ENCODE peak calls at places on chromosome 1, in five cellular contexts. One of them, this sample, is unnamed.

GRCh38 chr1:185438936-185439335 is 121.9 kb upstream of the IVNS1ABP start:
- DNase-seq in CD8-positive, alpha-beta memory T cell: no peak
- DNase-seq in CD4-positive, CD25-positive, alpha-beta regulatory T cell: no peak
- DNase-seq in AG09309: no peak
- DNase-seq in cardiac fibroblast: no peak
- DNase-seq in this sample: no peak

GRCh38 chr1:84996846-84997666 is at the start of gene MCOLN2:
- DNase-seq in CD8-positive, alpha-beta memory T cell: peak
- DNase-seq in CD4-positive, CD25-positive, alpha-beta regulatory T cell: peak
- DNase-seq in AG09309: no peak
- DNase-seq in cardiac fibroblast: peak
- DNase-seq in this sample: no peak

GRCh38 chr1:67803380-67804279 is 29.6 kb downstream of the GNG12 start:
- DNase-seq in CD8-positive, alpha-beta memory T cell: no peak
- DNase-seq in CD4-positive, CD25-positive, alpha-beta regulatory T cell: no peak
- DNase-seq in AG09309: peak
- DNase-seq in cardiac fibroblast: peak
- DNase-seq in this sample: no peak

GRCh38 chr1:227318852-227319607 is 738 bp upstream of the CDC42BPA start:
- DNase-seq in CD8-positive, alpha-beta memory T cell: no peak
- DNase-seq in CD4-positive, CD25-positive, alpha-beta regulatory T cell: peak
- DNase-seq in AG09309: no peak
- DNase-seq in cardiac fibroblast: peak
- DNase-seq in this sample: no peak

GRCh38 chr1:61119085-61119484 is 36.7 kb downstream of the NFIA start:
- DNase-seq in CD8-positive, alpha-beta memory T cell: no peak
- DNase-seq in CD4-positive, CD25-positive, alpha-beta regulatory T cell: no peak
- DNase-seq in AG09309: no peak
- DNase-seq in cardiac fibroblast: peak
- DNase-seq in this sample: no peak

GRCh38 chr1:44059956-44060355 is 28.7 kb upstream of the SLC6A9 start:
- DNase-seq in CD8-positive, alpha-beta memory T cell: no peak
- DNase-seq in CD4-positive, CD25-positive, alpha-beta regulatory T cell: no peak
- DNase-seq in AG09309: no peak
- DNase-seq in cardiac fibroblast: no peak
- DNase-seq in this sample: no peak

GRCh38 chr1:43447891-43448708 is 5.6 kb downstream of the HYI start:
- DNase-seq in CD8-positive, alpha-beta memory T cell: no peak
- DNase-seq in CD4-positive, CD25-positive, alpha-beta regulatory T cell: no peak
- DNase-seq in AG09309: no peak
- DNase-seq in cardiac fibroblast: no peak
- DNase-seq in this sample: no peak

GRCh38 chr1:89125571-89126233 is at the start of gene GBP2:
- DNase-seq in CD8-positive, alpha-beta memory T cell: no peak
- DNase-seq in CD4-positive, CD25-positive, alpha-beta regulatory T cell: peak
- DNase-seq in AG09309: peak
- DNase-seq in cardiac fibroblast: peak
- DNase-seq in this sample: no peak

GRCh38 chr1:212749924-212750535 is 41.5 kb downstream of the NSL1 start:
- DNase-seq in CD8-positive, alpha-beta memory T cell: no peak
- DNase-seq in CD4-positive, CD25-positive, alpha-beta regulatory T cell: no peak
- DNase-seq in AG09309: peak
- DNase-seq in cardiac fibroblast: peak
- DNase-seq in this sample: no peak

GRCh38 chr1:8423134-8423701 is 105.3 kb downstream of the SLC45A1 start:
- DNase-seq in CD8-positive, alpha-beta memory T cell: peak
- DNase-seq in CD4-positive, CD25-positive, alpha-beta regulatory T cell: no peak
- DNase-seq in AG09309: no peak
- DNase-seq in cardiac fibroblast: peak
- DNase-seq in this sample: peak

GRCh38 chr1:71461416-71461815 is 380.6 kb upstream of the ZRANB2 start:
- DNase-seq in CD8-positive, alpha-beta memory T cell: no peak
- DNase-seq in CD4-positive, CD25-positive, alpha-beta regulatory T cell: no peak
- DNase-seq in AG09309: no peak
- DNase-seq in cardiac fibroblast: no peak
- DNase-seq in this sample: no peak

GRCh38 chr1:73813726-73814125 is 384.2 kb downstream of the LRRIQ3 start:
- DNase-seq in CD8-positive, alpha-beta memory T cell: no peak
- DNase-seq in CD4-positive, CD25-positive, alpha-beta regulatory T cell: no peak
- DNase-seq in AG09309: no peak
- DNase-seq in cardiac fibroblast: no peak
- DNase-seq in this sample: no peak

GRCh38 chr1:7366286-7366954 is 404.7 kb upstream of the VAMP3 start:
- DNase-seq in CD8-positive, alpha-beta memory T cell: no peak
- DNase-seq in CD4-positive, CD25-positive, alpha-beta regulatory T cell: no peak
- DNase-seq in AG09309: no peak
- DNase-seq in cardiac fibroblast: no peak
- DNase-seq in this sample: no peak

GRCh38 chr1:219350172-219350571 is 176.5 kb downstream of the LYPLAL1 start:
- DNase-seq in CD8-positive, alpha-beta memory T cell: no peak
- DNase-seq in CD4-positive, CD25-positive, alpha-beta regulatory T cell: no peak
- DNase-seq in AG09309: no peak
- DNase-seq in cardiac fibroblast: no peak
- DNase-seq in this sample: no peak

GRCh38 chr1:30760596-30761311 is 3.2 kb upstream of the LAPTM5 start:
- DNase-seq in CD8-positive, alpha-beta memory T cell: no peak
- DNase-seq in CD4-positive, CD25-positive, alpha-beta regulatory T cell: no peak
- DNase-seq in AG09309: no peak
- DNase-seq in cardiac fibroblast: no peak
- DNase-seq in this sample: no peak

GRCh38 chr1:38062361-38063288 is 16.0 kb upstream of the POU3F1 start:
- DNase-seq in CD8-positive, alpha-beta memory T cell: no peak
- DNase-seq in CD4-positive, CD25-positive, alpha-beta regulatory T cell: no peak
- DNase-seq in AG09309: no peak
- DNase-seq in cardiac fibroblast: no peak
- DNase-seq in this sample: no peak

GRCh38 chr1:152752225-152752624 is 5.6 kb upstream of the KPRP start:
- DNase-seq in CD8-positive, alpha-beta memory T cell: no peak
- DNase-seq in CD4-positive, CD25-positive, alpha-beta regulatory T cell: no peak
- DNase-seq in AG09309: no peak
- DNase-seq in cardiac fibroblast: peak
- DNase-seq in this sample: no peak

GRCh38 chr1:206890125-206890637 is 7.1 kb upstream of the IL24 start:
- DNase-seq in CD8-positive, alpha-beta memory T cell: no peak
- DNase-seq in CD4-positive, CD25-positive, alpha-beta regulatory T cell: no peak
- DNase-seq in AG09309: peak
- DNase-seq in cardiac fibroblast: peak
- DNase-seq in this sample: no peak

GRCh38 chr1:224670506-224670905 is 54.4 kb downstream of the CNIH3 start:
- DNase-seq in CD8-positive, alpha-beta memory T cell: no peak
- DNase-seq in CD4-positive, CD25-positive, alpha-beta regulatory T cell: no peak
- DNase-seq in AG09309: no peak
- DNase-seq in cardiac fibroblast: peak
- DNase-seq in this sample: no peak

GRCh38 chr1:11730429-11730861 is 5.5 kb upstream of the AGTRAP start:
- DNase-seq in CD8-positive, alpha-beta memory T cell: peak
- DNase-seq in CD4-positive, CD25-positive, alpha-beta regulatory T cell: peak
- DNase-seq in AG09309: no peak
- DNase-seq in cardiac fibroblast: peak
- DNase-seq in this sample: peak

GRCh38 chr1:76428027-76428426 is 353.5 kb downstream of the ST6GALNAC3 start:
- DNase-seq in CD8-positive, alpha-beta memory T cell: no peak
- DNase-seq in CD4-positive, CD25-positive, alpha-beta regulatory T cell: no peak
- DNase-seq in AG09309: no peak
- DNase-seq in cardiac fibroblast: peak
- DNase-seq in this sample: no peak

GRCh38 chr1:228034954-228035837 is 28.4 kb downstream of the WNT3A start:
- DNase-seq in CD8-positive, alpha-beta memory T cell: no peak
- DNase-seq in CD4-positive, CD25-positive, alpha-beta regulatory T cell: no peak
- DNase-seq in AG09309: no peak
- DNase-seq in cardiac fibroblast: no peak
- DNase-seq in this sample: no peak

GRCh38 chr1:81894867-81895266 is 94.1 kb downstream of the ADGRL2 start:
- DNase-seq in CD8-positive, alpha-beta memory T cell: no peak
- DNase-seq in CD4-positive, CD25-positive, alpha-beta regulatory T cell: no peak
- DNase-seq in AG09309: no peak
- DNase-seq in cardiac fibroblast: peak
- DNase-seq in this sample: no peak

DNA sequence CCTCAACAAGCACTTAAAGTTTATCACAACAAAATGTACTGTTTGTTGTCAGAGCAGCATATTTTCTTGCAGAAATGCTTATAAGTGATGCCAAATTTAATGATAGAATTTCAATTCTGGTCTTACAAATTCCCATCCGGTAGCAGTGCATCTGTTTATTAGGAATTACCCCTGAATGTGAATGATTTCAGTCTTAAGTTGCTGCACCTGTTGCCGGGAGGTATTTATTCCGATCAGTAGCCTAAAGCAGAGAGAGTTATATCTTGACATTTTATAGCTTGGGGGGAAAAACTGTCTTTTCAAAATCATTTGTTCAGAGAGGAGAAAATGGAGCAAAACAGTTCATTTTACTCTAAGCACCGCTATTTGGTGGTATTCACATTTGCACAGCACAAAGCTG is 98.5 kb downstream of the ADGRL2 start:
- DNase-seq in CD8-positive, alpha-beta memory T cell: no peak
- DNase-seq in CD4-positive, CD25-positive, alpha-beta regulatory T cell: no peak
- DNase-seq in AG09309: no peak
- DNase-seq in cardiac fibroblast: no peak
- DNase-seq in this sample: no peak
- H3K4me3 ChIP-seq in CD8-positive, alpha-beta memory T cell: no peak
- H3K4me3 ChIP-seq in CD4-positive, CD25-positive, alpha-beta regulatory T cell: no peak
- H3K4me3 ChIP-seq in AG09309: no peak
- H3K4me3 ChIP-seq in cardiac fibroblast: no peak
- H3K4me3 ChIP-seq in this sample: no peak

DNA sequence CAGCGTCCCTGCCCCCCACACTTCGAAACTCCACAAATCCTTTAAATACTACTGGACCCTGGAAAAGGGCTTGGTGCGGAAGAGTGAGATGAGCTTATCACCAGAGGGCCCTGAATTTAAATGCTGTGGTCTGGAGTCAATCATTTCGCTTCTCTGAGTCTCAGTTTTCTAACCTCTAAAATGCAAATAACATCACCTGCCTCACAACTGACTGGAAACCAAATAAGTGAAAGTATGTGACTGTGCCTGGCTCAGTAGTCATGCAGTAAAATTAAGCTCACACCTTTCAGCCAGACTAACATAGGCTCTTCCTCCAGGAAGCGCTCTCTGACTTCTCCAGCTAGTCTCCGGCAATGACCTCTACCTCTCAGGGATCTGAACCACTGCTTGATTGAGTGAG is 4.2 kb downstream of the GJA4 start:
- DNase-seq in CD8-positive, alpha-beta memory T cell: no peak
- DNase-seq in CD4-positive, CD25-positive, alpha-beta regulatory T cell: no peak
- DNase-seq in AG09309: no peak
- DNase-seq in cardiac fibroblast: no peak
- DNase-seq in this sample: no peak
- H3K4me3 ChIP-seq in CD8-positive, alpha-beta memory T cell: no peak
- H3K4me3 ChIP-seq in CD4-positive, CD25-positive, alpha-beta regulatory T cell: no peak
- H3K4me3 ChIP-seq in AG09309: no peak
- H3K4me3 ChIP-seq in cardiac fibroblast: no peak
- H3K4me3 ChIP-seq in this sample: no peak

GRCh38 chr1:39130297-39130696 is 74.2 kb upstream of the MACF1 start:
- DNase-seq in CD8-positive, alpha-beta memory T cell: no peak
- DNase-seq in CD4-positive, CD25-positive, alpha-beta regulatory T cell: no peak
- DNase-seq in AG09309: peak
- DNase-seq in cardiac fibroblast: peak
- DNase-seq in this sample: no peak

GRCh38 chr1:39127513-39127912 is 77.0 kb upstream of the MACF1 start:
- DNase-seq in CD8-positive, alpha-beta memory T cell: no peak
- DNase-seq in CD4-positive, CD25-positive, alpha-beta regulatory T cell: no peak
- DNase-seq in AG09309: no peak
- DNase-seq in cardiac fibroblast: peak
- DNase-seq in this sample: no peak

GRCh38 chr1:39128126-39128525 is 76.4 kb upstream of the MACF1 start:
- DNase-seq in CD8-positive, alpha-beta memory T cell: no peak
- DNase-seq in CD4-positive, CD25-positive, alpha-beta regulatory T cell: no peak
- DNase-seq in AG09309: no peak
- DNase-seq in cardiac fibroblast: no peak
- DNase-seq in this sample: no peak

GRCh38 chr1:39128959-39129358 is 75.5 kb upstream of the MACF1 start:
- DNase-seq in CD8-positive, alpha-beta memory T cell: no peak
- DNase-seq in CD4-positive, CD25-positive, alpha-beta regulatory T cell: no peak
- DNase-seq in AG09309: no peak
- DNase-seq in cardiac fibroblast: no peak
- DNase-seq in this sample: no peak

GRCh38 chr1:39129514-39129913 is 75.0 kb upstream of the MACF1 start:
- DNase-seq in CD8-positive, alpha-beta memory T cell: no peak
- DNase-seq in CD4-positive, CD25-positive, alpha-beta regulatory T cell: peak
- DNase-seq in AG09309: no peak
- DNase-seq in cardiac fibroblast: peak
- DNase-seq in this sample: no peak
- H3K4me3 ChIP-seq in CD8-positive, alpha-beta memory T cell: no peak
- H3K4me3 ChIP-seq in CD4-positive, CD25-positive, alpha-beta regulatory T cell: no peak
- H3K4me3 ChIP-seq in AG09309: no peak
- H3K4me3 ChIP-seq in cardiac fibroblast: no peak
- H3K4me3 ChIP-seq in this sample: no peak

GRCh38 chr1:3909615-3910014 is 9.5 kb upstream of the C1orf174 start:
- DNase-seq in CD8-positive, alpha-beta memory T cell: no peak
- DNase-seq in CD4-positive, CD25-positive, alpha-beta regulatory T cell: no peak
- DNase-seq in AG09309: no peak
- DNase-seq in cardiac fibroblast: no peak
- DNase-seq in this sample: no peak
- H3K4me3 ChIP-seq in CD8-positive, alpha-beta memory T cell: no peak
- H3K4me3 ChIP-seq in CD4-positive, CD25-positive, alpha-beta regulatory T cell: no peak
- H3K4me3 ChIP-seq in AG09309: no peak
- H3K4me3 ChIP-seq in cardiac fibroblast: no peak
- H3K4me3 ChIP-seq in this sample: no peak

GRCh38 chr1:165303415-165303814 is 53.1 kb downstream of the LMX1A start:
- DNase-seq in CD8-positive, alpha-beta memory T cell: no peak
- DNase-seq in CD4-positive, CD25-positive, alpha-beta regulatory T cell: no peak
- DNase-seq in AG09309: no peak
- DNase-seq in cardiac fibroblast: no peak
- DNase-seq in this sample: no peak

GRCh38 chr1:165312591-165312990 is 43.9 kb downstream of the LMX1A start:
- DNase-seq in CD8-positive, alpha-beta memory T cell: no peak
- DNase-seq in CD4-positive, CD25-positive, alpha-beta regulatory T cell: no peak
- DNase-seq in AG09309: no peak
- DNase-seq in cardiac fibroblast: no peak
- DNase-seq in this sample: no peak

DNA sequence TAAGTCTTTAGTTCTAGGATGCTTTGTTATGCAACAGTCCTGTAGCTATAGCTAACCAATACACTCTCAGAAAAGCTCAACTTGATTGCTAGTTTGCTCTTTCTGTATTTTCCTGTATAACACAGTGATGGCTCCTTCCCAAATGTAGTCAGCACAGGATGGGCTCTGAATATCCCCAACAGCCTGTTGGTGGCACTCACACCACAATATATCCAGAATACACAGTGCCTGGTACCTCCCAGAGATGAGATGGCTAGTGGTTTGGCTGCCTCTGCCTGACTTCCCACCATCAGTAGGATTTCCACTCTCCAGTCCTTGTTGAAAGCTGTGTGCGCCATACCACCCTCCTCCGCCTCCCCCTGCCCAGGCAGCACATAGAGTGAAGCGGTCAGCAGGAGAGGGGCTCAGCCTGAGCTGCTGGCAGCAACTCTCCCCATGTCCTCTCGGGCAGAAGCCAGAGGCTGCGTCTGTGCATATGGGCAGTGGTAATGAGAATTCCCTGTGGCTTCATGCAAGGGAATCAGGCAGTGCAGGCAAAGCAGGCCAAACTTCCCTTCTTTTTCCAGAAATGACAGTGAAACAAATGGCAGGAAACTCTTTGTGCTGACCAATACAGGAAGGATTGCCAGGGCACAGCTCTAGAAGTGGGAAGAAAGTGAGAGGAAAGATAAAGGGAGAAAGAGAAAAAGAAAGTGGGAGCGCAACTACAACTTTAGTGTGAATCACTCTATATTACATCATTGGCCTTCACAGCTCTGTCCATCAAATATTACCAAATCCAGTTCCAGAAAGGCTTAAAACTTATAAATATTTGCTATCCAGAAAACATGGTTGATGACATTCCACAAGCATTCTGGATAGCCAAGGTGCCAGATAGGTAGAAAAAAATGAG is 49.7 kb downstream of the LMX1A start:
- DNase-seq in CD8-positive, alpha-beta memory T cell: no peak
- DNase-seq in CD4-positive, CD25-positive, alpha-beta regulatory T cell: no peak
- DNase-seq in AG09309: no peak
- DNase-seq in cardiac fibroblast: no peak
- DNase-seq in this sample: no peak
- H3K4me3 ChIP-seq in CD8-positive, alpha-beta memory T cell: no peak
- H3K4me3 ChIP-seq in CD4-positive, CD25-positive, alpha-beta regulatory T cell: no peak
- H3K4me3 ChIP-seq in AG09309: no peak
- H3K4me3 ChIP-seq in cardiac fibroblast: no peak
- H3K4me3 ChIP-seq in this sample: no peak